ENCODE peak calls at places on chromosomes 16 and 17, in ten cellular contexts. U is activated CD4-positive, alpha-beta T cell treated with anti-CD3 and anti-CD28 coated beads, Interleukin-2, amount 50 U/mL, for 1 hour; V is pancreas; E is cardiac muscle cell; C is stromal cell of bone marrow; Z is Right ventricle myocardium superior; L is myocyte; T is progenitor cell of endocrine pancreas; P is CD4-positive, alpha-beta T cell; S is B cell. F is an unnamed sample.

GRCh38 chr16:74322301-74322710 is 25.7 kb downstream of the PSMD7 start:
- DNase-seq in U (no peak), V (no peak), E (no peak), C (no peak), Z (no peak), L (no peak), T (no peak), P (no peak), S (no peak), F (no peak)

GRCh38 chr16:56625140-56625942 is at the start of gene MT1E:
- DNase-seq in U (peak), V (peak), E (peak), C (no peak), Z (peak), L (peak), T (no peak), P (peak), S (no peak), F (no peak)

GRCh38 chr17:40956401-40957254 is 10.1 kb downstream of the KRT39 start:
- DNase-seq in U (no peak), V (no peak), E (no peak), C (peak), Z (no peak), L (no peak), T (no peak), P (no peak), S (no peak), F (no peak)

GRCh38 chr17:7060165-7060890 is 16.4 kb upstream of the SLC16A11 start:
- DNase-seq in U (no peak), V (no peak), E (no peak), C (peak), Z (no peak), L (peak), T (no peak), P (no peak), S (no peak), F (no peak)

GRCh38 chr16:84751947-84752346 is 52.1 kb downstream of the USP10 start:
- DNase-seq in U (no peak), V (no peak), E (no peak), C (peak), Z (no peak), L (no peak), T (no peak), P (no peak), S (no peak), F (no peak)

GRCh38 chr17:46190763-46191162 is 2.5 kb downstream of the KANSL1 start:
- DNase-seq in U (no peak), V (no peak), E (no peak), C (no peak), Z (no peak), L (no peak), T (no peak), P (no peak), S (no peak), F (no peak)

GRCh38 chr17:9984768-9985167 is 79.7 kb upstream of the RCVRN start:
- DNase-seq in U (no peak), V (no peak), E (no peak), C (no peak), Z (no peak), L (no peak), T (no peak), P (no peak), S (no peak), F (no peak)

GRCh38 chr16:4409081-4409932 is 7.1 kb downstream of the CORO7 start:
- DNase-seq in U (no peak), V (no peak), E (no peak), C (no peak), Z (peak), L (peak), T (no peak), P (no peak), S (no peak), F (no peak)

GRCh38 chr16:66120656-66121055 is 245.8 kb upstream of the CDH5 start:
- DNase-seq in U (no peak), V (no peak), E (no peak), C (no peak), Z (no peak), L (no peak), T (no peak), P (no peak), S (no peak), F (no peak)

GRCh38 chr17:34254651-34255380 is at the start of gene CCL2:
- DNase-seq in U (no peak), V (peak), E (peak), C (peak), Z (peak), L (no peak), T (no peak), P (no peak), S (no peak), F (peak)

GRCh38 chr17:64150237-64151015 is 20.5 kb upstream of the ERN1 start:
- DNase-seq in U (no peak), V (peak), E (no peak), C (peak), Z (no peak), L (no peak), T (no peak), P (no peak), S (no peak), F (no peak)

GRCh38 chr17:79916991-79917901 is 78.0 kb upstream of the CBX4 start:
- DNase-seq in U (no peak), V (no peak), E (no peak), C (no peak), Z (no peak), L (peak), T (no peak), P (no peak), S (no peak), F (no peak)

GRCh38 chr16:53224932-53225533 is 170.2 kb downstream of the CHD9 start:
- DNase-seq in U (no peak), V (no peak), E (no peak), C (no peak), Z (no peak), L (peak), T (no peak), P (no peak), S (no peak), F (no peak)